ENCODE peak calls at places on chromosomes 2 and 18, in six cellular contexts. M is GM23248, Z is SK-N-SH, J is HCT116, O is MM.1S, A is PC-3. T is an unnamed sample.
A peak's percentile ranks its signal among the peaks of the same experiment; 100 is the strongest.

GRCh38 chr18:28407681-28408080 is 230.8 kb upstream of the CDH2 start:
- DNase-seq in M (no peak), Z (no peak), O (no peak), J (no peak), A (no peak), T (no peak)

GRCh38 chr2:29463181-29463900 is 348.1 kb downstream of the CLIP4 start:
- DNase-seq in O (no peak), J (no peak), M (peak; percentile 75), A (peak; percentile 71), Z (no peak), T (no peak)

GRCh38 chr2:74632209-74632938 is 15.8 kb downstream of the M1AP start:
- DNase-seq in M (peak; percentile 22), Z (no peak), O (no peak), J (peak; percentile 51), A (peak; percentile 34), T (peak; percentile 25)

GRCh38 chr2:174606336-174606735 is 8.7 kb upstream of the WIPF1 start:
- DNase-seq in A (peak; percentile 89), M (peak; percentile 95), Z (peak; percentile 32), J (no peak), O (no peak), T (no peak)

GRCh38 chr18:58848685-58849084 is 16.0 kb upstream of the ZNF532 start:
- DNase-seq in M (peak; percentile 43), Z (no peak), O (no peak), A (peak; percentile 95), J (no peak), T (no peak)

GRCh38 chr2:210586381-210586780 is 30.0 kb downstream of the CPS1 start:
- DNase-seq in Z (no peak), O (no peak), M (peak; percentile 19), J (no peak), A (no peak), T (no peak)

GRCh38 chr2:164015328-164016123 is 279.7 kb upstream of the FIGN start:
- DNase-seq in O (no peak), Z (no peak), A (no peak), J (no peak), M (peak; percentile 71), T (peak; percentile 19)

GRCh38 chr2:132804045-132804444 is 134.0 kb upstream of the LYPD1 start:
- DNase-seq in M (peak; percentile 82), O (peak; percentile 85), J (no peak), Z (no peak), A (peak; percentile 82), T (no peak)

GRCh38 chr2:173216668-173217067 is 138.0 kb upstream of the CDCA7 start:
- DNase-seq in A (peak; percentile 17), Z (no peak), M (peak; percentile 12), J (no peak), O (no peak), T (no peak)

GRCh38 chr2:239363946-239364637 is 36.7 kb downstream of the HDAC4 start:
- DNase-seq in J (no peak), O (no peak), A (no peak), M (no peak), Z (no peak), T (no peak)

GRCh38 chr2:1593371-1594205 is 150.7 kb downstream of the PXDN start:
- DNase-seq in Z (peak; percentile 99), J (peak; percentile 77), M (peak; percentile 93), O (no peak), A (peak; percentile 92), T (peak; percentile 53)

GRCh38 chr2:55418072-55418471 is 1.6 kb downstream of the CCDC88A start:
- DNase-seq in M (peak; percentile 44), O (no peak), A (no peak), Z (no peak), J (no peak), T (no peak)

GRCh38 chr18:76874643-76875389 is 52.5 kb downstream of the ZNF236 start:
- DNase-seq in O (no peak), J (peak; percentile 16), M (no peak), Z (peak; percentile 31), A (no peak), T (peak; percentile 30)

GRCh38 chr2:120817136-120817955 is 81.7 kb downstream of the GLI2 start:
- DNase-seq in Z (no peak), A (no peak), J (no peak), O (no peak), M (no peak), T (no peak)

GRCh38 chr2:46097714-46098480 is 199.3 kb upstream of the EPAS1 start:
- DNase-seq in M (peak; percentile 97), O (no peak), A (peak; percentile 97), Z (no peak), J (peak; percentile 24), T (no peak)

GRCh38 chr2:25000503-25001328 is 29.0 kb upstream of the DNAJC27 start:
- DNase-seq in O (no peak), J (no peak), M (peak; percentile 85), Z (peak; percentile 36), A (no peak), T (no peak)

GRCh38 chr2:72920317-72921087 is 3.2 kb downstream of the EMX1 start:
- DNase-seq in O (no peak), J (no peak), A (no peak), Z (peak; percentile 76), M (peak; percentile 57), T (peak; percentile 90)

GRCh38 chr2:120729410-120730052 is 6.1 kb upstream of the GLI2 start:
- DNase-seq in O (no peak), Z (no peak), J (peak; percentile 37), A (peak; percentile 78), M (peak; percentile 90), T (no peak)

DNA sequence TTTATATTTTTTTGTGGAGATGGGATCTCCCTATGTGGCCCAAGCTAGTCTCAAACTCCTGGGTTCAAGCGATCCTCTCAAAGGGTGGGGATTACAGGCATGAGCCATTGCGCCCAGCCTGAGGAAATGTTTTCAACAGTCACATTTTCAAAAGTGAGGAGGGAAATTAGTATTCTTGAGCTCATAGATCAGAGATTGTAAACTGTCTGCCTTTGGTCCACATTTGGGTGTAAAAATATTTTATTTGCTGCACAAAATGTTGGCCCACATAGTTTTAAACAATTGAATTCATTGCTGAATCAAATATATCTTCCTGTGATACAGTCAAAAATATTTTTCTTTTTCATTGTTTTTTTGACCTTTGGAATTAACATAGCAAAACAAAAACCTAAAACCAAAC is 48.6 kb downstream of the NOP58 start:
- DNase-seq in O (no peak), A (no peak), M (no peak), Z (no peak), J (no peak), T (no peak)
- TF ChIP-seq EZH2phosphoT487 in O (no peak), A (no peak), M (no peak), Z (no peak), J (no peak), T (no peak)

GRCh38 chr2:20446917-20447436 is at the start of gene RHOB:
- DNase-seq in Z (peak; percentile 100), A (peak; percentile 99), M (peak; percentile 100), O (peak; percentile 99), J (peak; percentile 94), T (peak; percentile 99)

GRCh38 chr2:20448246-20449046 is 1.6 kb downstream of the RHOB start:
- DNase-seq in O (no peak), M (peak; percentile 59), A (no peak), Z (no peak), J (no peak), T (peak; percentile 29)

GRCh38 chr2:20449501-20450200 is 2.8 kb downstream of the RHOB start:
- DNase-seq in J (no peak), Z (no peak), O (no peak), M (peak; percentile 47), A (no peak), T (no peak)

GRCh38 chr2:20446280-20446916 is 476 bp upstream of the RHOB start:
- DNase-seq in M (no peak), A (no peak), J (no peak), Z (no peak), O (no peak), T (peak; percentile 11)

DNA sequence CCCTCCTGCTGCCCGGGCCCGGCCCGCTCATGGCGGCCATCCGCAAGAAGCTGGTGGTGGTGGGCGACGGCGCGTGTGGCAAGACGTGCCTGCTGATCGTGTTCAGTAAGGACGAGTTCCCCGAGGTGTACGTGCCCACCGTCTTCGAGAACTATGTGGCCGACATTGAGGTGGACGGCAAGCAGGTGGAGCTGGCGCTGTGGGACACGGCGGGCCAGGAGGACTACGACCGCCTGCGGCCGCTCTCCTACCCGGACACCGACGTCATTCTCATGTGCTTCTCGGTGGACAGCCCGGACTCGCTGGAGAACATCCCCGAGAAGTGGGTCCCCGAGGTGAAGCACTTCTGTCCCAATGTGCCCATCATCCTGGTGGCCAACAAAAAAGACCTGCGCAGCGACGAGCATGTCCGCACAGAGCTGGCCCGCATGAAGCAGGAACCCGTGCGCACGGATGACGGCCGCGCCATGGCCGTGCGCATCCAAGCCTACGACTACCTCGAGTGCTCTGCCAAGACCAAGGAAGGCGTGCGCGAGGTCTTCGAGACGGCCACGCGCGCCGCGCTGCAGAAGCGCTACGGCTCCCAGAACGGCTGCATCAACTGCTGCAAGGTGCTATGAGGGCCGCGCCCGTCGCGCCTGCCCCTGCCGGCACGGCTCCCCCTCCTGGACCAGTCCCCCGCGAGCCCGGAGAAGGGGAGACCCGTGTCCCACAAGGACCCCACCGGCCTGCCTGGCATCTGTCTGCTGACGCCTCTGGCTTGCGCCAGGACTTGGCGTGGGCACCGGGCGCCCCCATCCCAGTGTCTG is 767 bp downstream of the RHOB start:
- DNase-seq in M (peak; percentile 77), A (peak; percentile 44), Z (peak; percentile 82), O (peak; percentile 24), J (no peak), T (peak; percentile 67)
- H3K9ac ChIP-seq in M (peak overlapping the region; percentile 94), A (peak overlapping the region; percentile 86), Z (peak overlapping the region; percentile 97), O (peak overlapping the region; percentile 98), J (peak overlapping the region; percentile 92), T (peak overlapping the region; percentile 42)

DNA sequence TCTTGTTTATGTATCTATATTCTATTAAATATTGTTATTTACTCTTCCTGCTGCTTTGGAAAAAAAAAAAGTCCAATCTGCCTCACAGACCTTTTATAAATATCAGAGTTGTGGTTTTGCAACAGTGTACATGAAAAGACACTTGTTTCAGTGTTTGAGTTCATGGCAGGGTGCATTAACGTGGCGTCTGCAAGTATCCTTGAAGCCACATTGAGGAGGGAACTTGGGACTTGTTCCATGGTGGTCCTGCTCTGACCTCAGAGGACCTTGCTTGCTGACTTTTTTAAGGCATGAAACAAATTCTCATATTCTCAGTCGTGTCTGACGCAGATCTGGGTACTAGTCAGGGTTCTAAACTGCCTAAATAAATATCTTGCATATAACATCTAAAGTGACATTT is 55.1 kb downstream of the CRIM1 start:
- DNase-seq in O (no peak), M (no peak), J (no peak), Z (no peak), A (no peak), T (no peak)
- H3K79me2 ChIP-seq in O (no peaks in the 10 kb centered on the region), M (peaks cover 100% of the 10 kb centered on the region), J (peaks cover 22% of the 10 kb centered on the region), Z (peaks cover 100% of the 10 kb centered on the region), A (peaks cover 98% of the 10 kb centered on the region), T (peaks cover 7% of the 10 kb centered on the region)

GRCh38 chr2:126429129-126429528 is 226.8 kb upstream of the GYPC start:
- DNase-seq in O (no peak), J (no peak), Z (no peak), A (no peak), M (no peak), T (no peak)
- TF ChIP-seq EZH2phosphoT487 in O (no peak), J (no peak), Z (no peak), A (no peak), M (no peak), T (no peak)

GRCh38 chr2:68366083-68366560 is 1.0 kb downstream of the PLEK start:
- DNase-seq in O (no peak), A (no peak), Z (no peak), J (no peak), M (no peak), T (no peak)
- H3K9ac ChIP-seq in O (peak overlapping the region; percentile 54), A (no peak overlapping the region), Z (no peak overlapping the region), J (no peak overlapping the region), M (no peak overlapping the region), T (no peak overlapping the region)

T was measured in neural progenitor cell.